ENCODE peak calls at places on chromosomes 13 and 19, in nine cellular contexts. T is stimulated activated CD8-positive, alpha-beta memory T cell treated with anti-CD3 and anti-CD28 coated beads, Interleukin-15, amount 100 ng/mL, for 24 hours; E is heart left ventricle; P is thoracic aorta; B is hippocampal formation; N is cardiac muscle cell; H is activated CD4-positive, alpha-beta T cell treated with anti-CD3 and anti-CD28 coated beads for 36 hours; O is HS-27A; R is neural crest cell. K is an unnamed sample.
A peak's percentile ranks its signal among the peaks of the same experiment; 100 is the strongest.

GRCh38 chr13:43074824-43075510 is 51.6 kb downstream of the DNAJC15 start:
- DNase-seq in T (no peak), E (no peak), P (no peak), B (no peak), N (no peak), H (peak; percentile 26), O (no peak), R (no peak), K (no peak)

GRCh38 chr19:51339687-51340656 is 2.0 kb downstream of the VSIG10L start:
- DNase-seq in T (peak; percentile 90), E (peak; percentile 99), P (peak; percentile 99), B (peak; percentile 94), N (peak; percentile 99), H (peak; percentile 99), O (peak; percentile 73), R (peak; percentile 91), K (peak; percentile 83)

GRCh38 chr19:7831452-7831851 is 1.4 kb downstream of the EVI5L start:
- DNase-seq in T (no peak), E (peak; percentile 37), P (no peak), B (peak; percentile 40), N (peak; percentile 43), H (no peak), O (no peak), R (no peak), K (peak; percentile 82)

GRCh38 chr19:4877753-4878490 is 10.5 kb upstream of the PLIN3 start:
- DNase-seq in T (no peak), E (peak; percentile 70), P (peak; percentile 21), B (peak; percentile 91), N (no peak), H (no peak), O (no peak), R (no peak), K (no peak)

GRCh38 chr13:111459803-111460547 is 139.5 kb downstream of the TEX29 start:
- DNase-seq in T (no peak), E (no peak), P (no peak), B (no peak), N (no peak), H (no peak), O (no peak), R (no peak), K (no peak)

GRCh38 chr13:101916758-101917474 is 464.4 kb downstream of the ITGBL1 start:
- DNase-seq in T (no peak), E (peak; percentile 37), P (no peak), B (no peak), N (no peak), H (no peak), O (no peak), R (peak; percentile 8), K (no peak)

GRCh38 chr13:29523199-29523931 is 72.1 kb downstream of the SLC7A1 start:
- DNase-seq in T (no peak), E (no peak), P (no peak), B (no peak), N (peak; percentile 95), H (no peak), O (no peak), R (no peak), K (no peak)

GRCh38 chr19:2315818-2316353 is 7.9 kb upstream of the LINGO3 start:
- DNase-seq in T (no peak), E (peak; percentile 89), P (no peak), B (peak; percentile 64), N (peak; percentile 80), H (peak; percentile 49), O (no peak), R (peak; percentile 75), K (peak; percentile 69)

GRCh38 chr19:10836478-10837325 is 690 bp upstream of the TMED1 start:
- DNase-seq in T (peak; percentile 57), E (peak; percentile 92), P (peak; percentile 54), B (no peak), N (peak; percentile 91), H (peak; percentile 93), O (no peak), R (no peak), K (no peak)

GRCh38 chr19:4337906-4338440 is 654 bp downstream of the STAP2 start:
- DNase-seq in T (no peak), E (no peak), P (no peak), B (no peak), N (peak; percentile 46), H (no peak), O (no peak), R (no peak), K (no peak)

GRCh38 chr19:1756264-1756663 is 3.0 kb downstream of the ONECUT3 start:
- DNase-seq in T (no peak), E (no peak), P (no peak), B (no peak), N (no peak), H (no peak), O (no peak), R (no peak), K (peak; percentile 17)

GRCh38 chr13:73059460-73060250 is 850 bp downstream of the KLF5 start:
- DNase-seq in T (no peak), E (peak; percentile 80), P (no peak), B (no peak), N (no peak), H (peak; percentile 65), O (no peak), R (peak; percentile 31), K (peak; percentile 62)

GRCh38 chr19:4429266-4430200 is 27.1 kb downstream of the CHAF1A start:
- DNase-seq in T (no peak), E (peak; percentile 11), P (no peak), B (no peak), N (no peak), H (no peak), O (no peak), R (no peak), K (no peak)

GRCh38 chr19:36151144-36152051 is 849 bp downstream of the COX7A1 start:
- DNase-seq in T (no peak), E (peak; percentile 81), P (peak; percentile 34), B (no peak), N (peak; percentile 18), H (no peak), O (no peak), R (no peak), K (no peak)

GRCh38 chr19:51145926-51146493 is 3.9 kb downstream of the SIGLEC7 start:
- DNase-seq in T (no peak), E (no peak), P (no peak), B (no peak), N (no peak), H (no peak), O (no peak), R (no peak), K (no peak)

GRCh38 chr19:14158276-14159023 is 22.1 kb upstream of the ASF1B start:
- DNase-seq in T (no peak), E (no peak), P (no peak), B (no peak), N (no peak), H (no peak), O (no peak), R (no peak), K (no peak)